ENCODE peak calls at places on chromosomes 16 and 17, in nine cellular contexts. N is GM23248, A is SK-N-SH, S is PC-3, H is HCT116, G is neural progenitor cell, R is GM23338, J is hepatocyte, F is MM.1S. V is an unnamed sample.

GRCh38 chr17:50899005-50899460 is 32.9 kb upstream of the TOB1 start:
- DNase-seq in S (no peak), F (no peak), A (no peak), G (no peak), J (no peak), R (no peak), H (no peak), N (peak), V (no peak)

GRCh38 chr16:67770371-67770991 is 35.9 kb downstream of the RANBP10 start:
- DNase-seq in N (peak), J (no peak), H (no peak), A (no peak), F (no peak), R (no peak), S (no peak), G (no peak), V (no peak)

GRCh38 chr16:27291106-27291505 is 22.5 kb upstream of the NSMCE1 start:
- DNase-seq in R (no peak), G (no peak), A (no peak), J (no peak), N (no peak), H (no peak), F (no peak), S (no peak), V (no peak)

GRCh38 chr17:47821424-47822379 is at the start of gene OSBPL7:
- DNase-seq in G (peak), A (peak), H (peak), F (peak), J (peak), R (peak), S (peak), N (peak), V (peak)

GRCh38 chr17:58913971-58914769 is 158.5 kb downstream of the PPM1E start:
- DNase-seq in N (peak), H (no peak), G (no peak), J (peak), A (no peak), R (no peak), S (no peak), F (no peak), V (no peak)

GRCh38 chr17:33284022-33284421 is 9.1 kb downstream of the ASIC2 start:
- DNase-seq in H (no peak), A (no peak), G (no peak), R (no peak), J (peak), F (no peak), S (peak), N (peak), V (no peak)

GRCh38 chr17:76498886-76499667 is 2.1 kb downstream of the RHBDF2 start:
- DNase-seq in H (no peak), F (no peak), A (no peak), G (no peak), S (peak), J (no peak), R (no peak), N (no peak), V (peak)

GRCh38 chr16:397736-398332 is 835 bp downstream of the NME4 start:
- DNase-seq in R (peak), H (peak), A (peak), F (peak), J (peak), N (peak), S (peak), G (peak), V (peak)

GRCh38 chr16:49601541-49601940 is 227.9 kb downstream of the C16orf78 start:
- DNase-seq in R (no peak), G (no peak), A (no peak), H (no peak), F (no peak), J (no peak), N (no peak), S (no peak), V (no peak)

GRCh38 chr17:10073026-10073425 is 125.4 kb downstream of the GAS7 start:
- DNase-seq in J (no peak), S (no peak), H (no peak), A (no peak), F (no peak), G (no peak), N (no peak), R (no peak), V (no peak)

GRCh38 chr17:64005734-64006167 is 7.6 kb downstream of the PRR29 start:
- DNase-seq in H (no peak), N (peak), G (no peak), J (no peak), R (no peak), A (peak), S (peak), F (no peak), V (no peak)

GRCh38 chr17:50534222-50534978 is 1.9 kb downstream of the EPN3 start:
- DNase-seq in S (peak), F (no peak), R (peak), N (peak), G (peak), A (peak), J (peak), H (peak), V (no peak)

GRCh38 chr16:88522276-88522949 is 47.8 kb upstream of the ZC3H18 start:
- DNase-seq in F (no peak), N (no peak), J (no peak), S (no peak), R (no peak), H (no peak), G (no peak), A (no peak), V (no peak)

GRCh38 chr17:6610011-6610410 is 30.5 kb downstream of the KIAA0753 start:
- DNase-seq in J (no peak), A (no peak), G (no peak), N (no peak), R (no peak), H (no peak), S (no peak), F (no peak), V (no peak)

GRCh38 chr17:66468241-66469087 is 166.1 kb downstream of the PRKCA start:
- DNase-seq in A (no peak), G (no peak), R (peak), S (peak), N (peak), F (no peak), J (peak), H (no peak), V (no peak)

GRCh38 chr17:14123579-14124278 is 54.4 kb downstream of the COX10 start:
- DNase-seq in J (no peak), H (no peak), S (no peak), N (no peak), R (no peak), A (no peak), F (peak), G (no peak), V (no peak)

GRCh38 chr16:58292886-58293285 is 1.9 kb downstream of the PRSS54 start:
- DNase-seq in A (no peak), J (no peak), G (no peak), H (no peak), R (no peak), F (no peak), S (no peak), N (no peak), V (no peak)

GRCh38 chr16:81549547-81550411 is 105.2 kb downstream of the CMIP start:
- DNase-seq in F (no peak), S (no peak), J (no peak), G (no peak), N (no peak), R (no peak), H (no peak), A (no peak), V (no peak)

GRCh38 chr17:19768046-19768782 is 20.1 kb upstream of the ALDH3A1 start:
- DNase-seq in H (no peak), G (no peak), A (no peak), F (no peak), R (no peak), S (no peak), N (no peak), J (no peak), V (peak)

GRCh38 chr16:47493358-47494337 is 32.5 kb downstream of the PHKB start:
- DNase-seq in H (no peak), A (no peak), J (no peak), G (no peak), R (no peak), F (peak), N (no peak), S (no peak), V (peak)

GRCh38 chr16:86740817-86741799 is 162.8 kb downstream of the FOXL1 start:
- DNase-seq in F (no peak), S (peak), A (no peak), N (peak), J (peak), R (peak), H (no peak), G (peak), V (no peak)

GRCh38 chr17:27352481-27353460 is 58.9 kb downstream of the WSB1 start:
- DNase-seq in S (no peak), A (no peak), R (no peak), H (no peak), F (no peak), N (peak), J (no peak), G (peak), V (no peak)

GRCh38 chr16:77133706-77134105 is 57.3 kb upstream of the MON1B start:
- DNase-seq in F (no peak), J (no peak), N (no peak), S (no peak), R (peak), A (no peak), H (no peak), G (no peak), V (no peak)

GRCh38 chr16:28567292-28567691 is 13.6 kb downstream of the SGF29 start:
- DNase-seq in H (no peak), F (no peak), G (no peak), S (no peak), N (no peak), A (no peak), R (no peak), J (no peak), V (no peak)

GRCh38 chr16:78443780-78444422 is 344.4 kb downstream of the WWOX start:
- DNase-seq in S (no peak), R (no peak), H (no peak), F (no peak), N (peak), G (no peak), A (no peak), J (no peak), V (no peak)

GRCh38 chr16:53087101-53087500 is 32.3 kb downstream of the CHD9 start:
- DNase-seq in F (no peak), N (peak), G (no peak), R (no peak), A (no peak), J (no peak), S (no peak), H (no peak), V (no peak)

GRCh38 chr17:58363457-58364185 is 11.6 kb upstream of the SUPT4H1 start:
- DNase-seq in F (no peak), A (no peak), N (no peak), H (no peak), G (no peak), R (no peak), S (no peak), J (no peak), V (no peak)

GRCh38 chr16:50620646-50621451 is 60.3 kb downstream of the SNX20 start:
- DNase-seq in A (no peak), G (no peak), H (no peak), R (no peak), S (no peak), F (no peak), N (no peak), J (no peak), V (no peak)

GRCh38 chr17:18041776-18042175 is 2.6 kb downstream of the GID4 start:
- DNase-seq in F (no peak), A (no peak), H (no peak), G (no peak), N (peak), R (no peak), J (no peak), S (peak), V (no peak)

GRCh38 chr16:1538804-1539520 is 5.5 kb downstream of the TMEM204 start:
- DNase-seq in J (no peak), F (no peak), S (no peak), R (peak), N (no peak), A (peak), G (peak), H (no peak), V (peak)

GRCh38 chr16:4625617-4626159 is 1.1 kb downstream of the MGRN1 start:
- DNase-seq in N (no peak), S (no peak), A (no peak), H (no peak), J (no peak), G (peak), R (no peak), F (no peak), V (no peak)

GRCh38 chr16:54077412-54077821 is 209.2 kb downstream of the IRX3 start:
- DNase-seq in H (no peak), R (no peak), A (no peak), F (no peak), S (peak), G (no peak), J (no peak), N (peak), V (no peak)

GRCh38 chr17:29024456-29024952 is 18.4 kb upstream of the PIPOX start:
- DNase-seq in F (no peak), G (no peak), A (no peak), N (no peak), J (no peak), H (no peak), S (no peak), R (no peak), V (no peak)

GRCh38 chr17:37787055-37787720 is 42.3 kb upstream of the HNF1B start:
- DNase-seq in N (peak), R (no peak), S (no peak), G (no peak), F (no peak), J (peak), A (no peak), H (no peak), V (no peak)

GRCh38 chr16:17261197-17261858 is 209.4 kb downstream of the XYLT1 start:
- DNase-seq in J (no peak), A (no peak), H (no peak), S (no peak), F (peak), G (no peak), R (no peak), N (no peak), V (peak)

GRCh38 chr16:2835638-2836493 is 5.8 kb downstream of the ZG16B start:
- DNase-seq in F (no peak), J (peak), R (peak), A (no peak), H (peak), S (peak), G (no peak), N (peak), V (no peak)

GRCh38 chr16:89167425-89167941 is 4.1 kb upstream of the CDH15 start:
- DNase-seq in H (peak), J (peak), A (peak), S (peak), N (peak), G (peak), F (peak), R (peak), V (peak)

GRCh38 chr16:30567991-30568638 is 3.4 kb downstream of the ZNF688 start:
- DNase-seq in G (no peak), N (peak), F (peak), S (peak), J (peak), A (no peak), R (no peak), H (no peak), V (peak)

GRCh38 chr16:31354394-31355291 is at the start of gene ITGAX:
- DNase-seq in G (no peak), R (no peak), N (peak), H (no peak), F (no peak), A (peak), J (peak), S (peak), V (no peak)

GRCh38 chr17:75090871-75091854 is 3.4 kb downstream of the SLC16A5 start:
- DNase-seq in G (no peak), J (no peak), A (peak), R (no peak), N (no peak), H (no peak), F (no peak), S (no peak), V (no peak)
- TF ChIP-seq EZH2phosphoT487 in G (no peak), J (no peak), A (no peak), R (no peak), N (no peak), H (no peak), F (no peak), S (no peak), V (no peak)

GRCh38 chr16:72934661-72935403 is 113.1 kb downstream of the ZFHX3 start:
- DNase-seq in H (no peak), F (no peak), S (no peak), J (no peak), N (no peak), A (no peak), R (no peak), G (no peak), V (no peak)
- H3K4me2 ChIP-seq in H (no peak), F (no peak), S (no peak), J (peak), N (no peak), A (no peak), R (no peak), G (no peak), V (no peak)

DNA sequence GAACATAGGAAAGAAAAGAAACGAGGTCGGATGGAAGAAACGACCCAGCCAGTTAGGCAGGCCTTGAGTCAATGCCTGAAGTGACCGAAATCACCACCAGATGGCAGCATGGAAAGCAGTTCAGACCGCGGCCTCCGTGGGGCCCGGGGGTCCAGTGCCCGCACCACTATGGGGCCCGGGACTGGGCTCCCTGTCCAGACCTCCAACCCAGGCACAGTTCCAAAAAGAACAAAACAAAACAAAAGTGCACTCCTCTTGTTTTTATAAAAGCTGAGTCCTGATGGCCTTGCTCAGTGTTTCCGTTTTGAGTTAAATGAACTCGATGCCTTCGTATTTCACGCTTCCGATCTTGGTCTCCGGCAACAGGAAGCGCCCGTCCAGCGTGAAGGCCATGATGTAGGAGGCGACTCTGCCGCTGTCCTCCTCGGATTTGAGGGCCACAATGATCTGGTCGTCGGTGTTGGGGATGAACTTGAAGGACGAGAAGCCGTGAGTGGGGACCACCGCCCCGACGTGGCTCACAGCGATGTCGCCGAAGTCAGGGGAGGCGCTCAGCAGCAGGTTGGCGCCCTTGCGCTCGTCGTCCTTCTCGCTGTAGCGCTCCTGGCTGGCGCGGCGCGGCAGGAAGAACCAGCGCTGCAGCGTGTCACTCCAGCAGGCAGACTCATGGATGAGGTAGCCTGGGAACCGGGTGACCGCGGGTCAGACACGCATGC is 13.7 kb upstream of the LGALS3BP start:
- DNase-seq in R (peak), F (no peak), J (peak), N (peak), A (peak), H (no peak), G (peak), S (peak), V (peak)
- TF ChIP-seq EZH2phosphoT487 in R (no peak), F (no peak), J (no peak), N (no peak), A (no peak), H (no peak), G (no peak), S (no peak), V (no peak)

DNA sequence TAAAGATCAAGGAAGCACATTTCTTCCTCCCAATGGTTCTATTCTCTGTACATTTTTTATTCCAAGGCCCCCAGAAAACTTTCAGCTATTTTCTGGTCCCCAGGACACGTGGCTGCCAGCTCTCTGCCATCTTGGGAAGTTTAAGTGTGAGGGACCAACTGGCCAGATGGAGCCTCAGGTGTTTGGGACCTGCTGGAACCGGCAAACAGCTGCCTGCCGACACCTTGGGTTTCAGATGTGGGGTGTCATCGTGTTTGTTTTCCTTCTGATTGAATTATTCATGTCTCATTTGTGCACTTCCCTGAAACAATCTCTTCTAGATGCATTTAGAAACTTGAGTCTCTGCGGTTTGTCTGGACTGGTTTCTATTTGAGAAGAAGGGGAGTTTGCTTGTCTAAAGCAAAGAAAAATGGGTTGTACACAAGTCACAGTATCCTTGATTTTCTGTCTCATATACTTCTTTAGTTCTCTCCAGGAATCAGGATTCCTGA is 386.5 kb downstream of the SLC39A11 start:
- DNase-seq in G (no peak), N (no peak), S (no peak), F (peak), A (no peak), J (no peak), R (no peak), H (no peak), V (no peak)
- H3K4me2 ChIP-seq in G (no peak), N (no peak), S (no peak), F (peak), A (no peak), J (no peak), R (no peak), H (no peak), V (no peak)

DNA sequence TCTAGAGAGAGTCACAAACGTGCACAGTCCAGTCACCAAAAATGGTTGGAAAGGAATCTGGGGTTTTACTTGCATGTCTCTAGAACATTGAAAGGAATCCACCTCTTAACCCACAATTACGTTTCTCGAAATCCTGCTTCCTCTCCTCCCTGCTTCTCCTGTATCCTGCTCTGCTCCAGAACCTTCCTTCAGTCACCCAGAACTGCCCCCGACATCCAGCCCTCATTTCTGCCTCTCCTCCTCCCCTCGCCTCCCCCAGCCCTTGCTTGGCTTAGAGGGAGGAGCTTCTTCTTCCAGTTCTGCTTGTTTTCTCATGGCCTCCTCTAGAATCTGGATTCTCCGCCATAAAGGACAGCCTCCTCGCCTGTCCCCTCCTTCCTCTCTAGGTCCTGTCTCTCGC is 48.3 kb downstream of the ZDHHC7 start:
- DNase-seq in A (no peak), N (no peak), H (no peak), J (no peak), R (no peak), F (no peak), G (no peak), S (no peak), V (no peak)
- TF ChIP-seq EZH2phosphoT487 in A (no peak), N (no peak), H (no peak), J (no peak), R (no peak), F (no peak), G (no peak), S (no peak), V (no peak)

GRCh38 chr16:22688930-22689329 is 125.0 kb upstream of the HS3ST2 start:
- DNase-seq in A (no peak), N (no peak), S (no peak), J (no peak), R (no peak), G (no peak), F (no peak), H (no peak), V (no peak)

GRCh38 chr16:22684282-22685161 is 129.4 kb upstream of the HS3ST2 start:
- DNase-seq in G (no peak), R (no peak), S (peak), F (peak), N (peak), J (no peak), H (no peak), A (no peak), V (no peak)

GRCh38 chr16:22685162-22685830 is 128.7 kb upstream of the HS3ST2 start:
- DNase-seq in S (no peak), R (no peak), J (peak), G (no peak), N (peak), A (no peak), F (no peak), H (no peak), V (no peak)

GRCh38 chr16:22688463-22688862 is 125.5 kb upstream of the HS3ST2 start:
- DNase-seq in R (no peak), A (no peak), N (no peak), G (no peak), J (no peak), S (no peak), F (no peak), H (no peak), V (no peak)

DNA sequence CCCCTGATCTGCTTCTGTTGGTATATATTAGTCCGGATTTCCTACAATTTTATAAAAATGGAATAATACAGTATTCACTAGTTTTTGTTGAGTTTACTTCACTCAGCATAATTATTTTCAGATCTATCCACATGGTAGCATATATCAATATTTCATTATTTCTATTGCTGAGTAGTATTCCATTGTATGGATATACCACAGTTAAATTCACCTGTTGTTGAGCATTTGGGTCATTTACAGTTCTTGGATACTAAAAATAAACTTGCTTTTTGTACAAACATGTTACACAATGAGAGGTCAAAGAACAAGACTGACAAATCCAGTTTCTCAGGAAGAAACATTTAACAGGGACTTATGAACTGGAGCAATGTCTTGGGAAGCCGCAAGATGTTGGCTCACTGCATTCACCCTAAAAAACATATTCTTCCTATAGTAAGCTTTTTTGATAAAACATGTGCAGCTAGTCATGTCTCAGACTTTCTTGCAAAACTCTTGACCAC is 126.9 kb upstream of the HS3ST2 start:
- DNase-seq in A (no peak), J (no peak), N (no peak), R (no peak), S (no peak), G (no peak), H (no peak), F (no peak), V (no peak)
- H3K4me2 ChIP-seq in A (no peak), J (no peak), N (no peak), R (no peak), S (no peak), G (no peak), H (no peak), F (no peak), V (no peak)